ENCODE peak calls at places on chromosomes 4 and X, in ten cellular contexts. K is GM12878; M is body of pancreas; Q is GM23338; T is CD8-positive, alpha-beta T cell; W is IMR-90; B is pancreas; L is heart right ventricle; G is A673; C is ovary. S is an unnamed sample.

GRCh38 chr4:128675083-128675482 is 134.4 kb upstream of the JADE1 start:
- DNase-seq in K (peak; percentile 90), M (no peak), Q (no peak), T (no peak), W (no peak), B (no peak), L (no peak), G (no peak), C (no peak), S (no peak)

GRCh38 chrX:47637546-47638195 is 7.9 kb upstream of the CFP start:
- DNase-seq in K (no peak), M (no peak), Q (peak; percentile 72), T (no peak), W (no peak), B (no peak), L (peak; percentile 37), G (no peak), C (peak; percentile 28), S (no peak)

GRCh38 chr4:37326852-37327251 is 82.3 kb downstream of the NWD2 start:
- DNase-seq in K (no peak), M (no peak), Q (no peak), T (no peak), W (no peak), B (no peak), L (no peak), G (no peak), C (no peak), S (no peak)

GRCh38 chr4:145681956-145682355 is 2.0 kb downstream of the C4orf51 start:
- DNase-seq in K (no peak), M (no peak), Q (no peak), T (no peak), W (peak; percentile 61), B (no peak), L (no peak), G (no peak), C (no peak), S (no peak)

GRCh38 chrX:104669063-104669462 is 103.1 kb downstream of the IL1RAPL2 start:
- DNase-seq in K (no peak), M (no peak), Q (no peak), T (no peak), W (no peak), B (no peak), L (no peak), G (no peak), C (no peak), S (no peak)

GRCh38 chrX:67961516-67961915 is 417.7 kb downstream of the AR start:
- DNase-seq in K (no peak), M (no peak), Q (no peak), T (no peak), W (no peak), B (no peak), L (no peak), G (no peak), C (no peak), S (no peak)

GRCh38 chr4:144646523-144647094 is 653 bp downstream of the HHIP start:
- DNase-seq in K (no peak), M (peak; percentile 38), Q (peak; percentile 33), T (no peak), W (no peak), B (peak; percentile 28), L (no peak), G (peak; percentile 18), C (no peak), S (no peak)

GRCh38 chrX:39335447-39336235 is 534.4 kb downstream of the MID1IP1 start:
- DNase-seq in K (no peak), M (no peak), Q (no peak), T (no peak), W (no peak), B (no peak), L (no peak), G (no peak), C (no peak), S (no peak)

GRCh38 chrX:19867411-19867732 is 20.0 kb downstream of the SH3KBP1 start:
- DNase-seq in K (no peak), M (no peak), Q (no peak), T (no peak), W (peak; percentile 79), B (no peak), L (peak; percentile 6), G (peak; percentile 19), C (no peak), S (no peak)

GRCh38 chr4:89129080-89129640 is 17.8 kb downstream of the TIGD2 start:
- DNase-seq in K (no peak), M (no peak), Q (no peak), T (no peak), W (peak; percentile 74), B (no peak), L (no peak), G (no peak), C (no peak), S (no peak)

GRCh38 chr4:181896609-181897008 is 346.6 kb upstream of the TENM3 start:
- DNase-seq in K (no peak), M (no peak), Q (no peak), T (no peak), W (no peak), B (no peak), L (no peak), G (no peak), C (no peak), S (no peak)

GRCh38 chrX:110509778-110510510 is 151.3 kb downstream of the RTL9 start:
- DNase-seq in K (no peak), M (no peak), Q (peak; percentile 80), T (no peak), W (no peak), B (no peak), L (no peak), G (peak; percentile 62), C (no peak), S (no peak)

GRCh38 chrX:70497026-70497425 is 52.4 kb downstream of the DLG3 start:
- DNase-seq in K (no peak), M (no peak), Q (no peak), T (no peak), W (no peak), B (no peak), L (no peak), G (no peak), C (no peak), S (no peak)
- H3K27me3 ChIP-seq in K (no peaks in the 10 kb centered on the region), M (no peaks in the 10 kb centered on the region), Q (no peaks in the 10 kb centered on the region), T (no peaks in the 10 kb centered on the region), W (no peaks in the 10 kb centered on the region), B (no peaks in the 10 kb centered on the region), L (no peaks in the 10 kb centered on the region), G (no peaks in the 10 kb centered on the region), C (no peaks in the 10 kb centered on the region), S (no peaks in the 10 kb centered on the region)

GRCh38 chr4:83331959-83332358 is 2.7 kb downstream of the HPSE start:
- DNase-seq in K (no peak), M (no peak), Q (no peak), T (no peak), W (no peak), B (no peak), L (no peak), G (no peak), C (no peak), S (no peak)

GRCh38 chr4:83326546-83326945 is 8.1 kb downstream of the HPSE start:
- DNase-seq in K (no peak), M (no peak), Q (no peak), T (no peak), W (no peak), B (no peak), L (no peak), G (no peak), C (no peak), S (no peak)

GRCh38 chr4:83329521-83330105 is 5.0 kb downstream of the HPSE start:
- DNase-seq in K (no peak), M (no peak), Q (no peak), T (no peak), W (peak; percentile 5), B (no peak), L (no peak), G (peak; percentile 6), C (no peak), S (no peak)

GRCh38 chr4:83323136-83323535 is 11.5 kb downstream of the HPSE start:
- DNase-seq in K (no peak), M (no peak), Q (no peak), T (no peak), W (no peak), B (no peak), L (no peak), G (no peak), C (no peak), S (no peak)

DNA sequence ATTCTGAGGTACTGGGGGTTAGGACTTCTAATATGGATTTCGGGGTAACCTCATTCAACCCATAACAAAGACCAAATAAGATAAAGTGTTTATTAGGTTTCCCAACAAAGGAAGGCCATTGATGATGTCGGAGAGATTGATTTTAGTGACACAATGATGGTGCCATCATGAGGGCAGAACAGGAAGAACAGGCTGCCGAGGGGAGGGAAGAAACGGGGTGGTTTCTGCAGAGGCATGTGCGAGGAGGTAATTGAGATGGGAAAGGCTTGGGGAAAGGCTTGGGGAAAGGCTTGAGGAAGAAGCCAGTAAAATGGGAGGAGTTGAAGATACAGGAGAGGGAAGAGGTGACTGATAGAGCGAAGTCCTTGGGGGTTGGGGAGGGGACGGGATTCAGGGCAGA is 6.2 kb downstream of the HPSE start:
- DNase-seq in K (no peak), M (no peak), Q (peak; percentile 79), T (no peak), W (no peak), B (no peak), L (no peak), G (peak; percentile 11), C (no peak), S (no peak)
- TF ChIP-seq CTCF in K (peak; percentile 35), M (no peak), Q (peak; percentile 54), T (no peak), W (peak; percentile 3), B (no peak), L (no peak), G (peak; percentile 26), C (no peak), S (no peak)

DNA sequence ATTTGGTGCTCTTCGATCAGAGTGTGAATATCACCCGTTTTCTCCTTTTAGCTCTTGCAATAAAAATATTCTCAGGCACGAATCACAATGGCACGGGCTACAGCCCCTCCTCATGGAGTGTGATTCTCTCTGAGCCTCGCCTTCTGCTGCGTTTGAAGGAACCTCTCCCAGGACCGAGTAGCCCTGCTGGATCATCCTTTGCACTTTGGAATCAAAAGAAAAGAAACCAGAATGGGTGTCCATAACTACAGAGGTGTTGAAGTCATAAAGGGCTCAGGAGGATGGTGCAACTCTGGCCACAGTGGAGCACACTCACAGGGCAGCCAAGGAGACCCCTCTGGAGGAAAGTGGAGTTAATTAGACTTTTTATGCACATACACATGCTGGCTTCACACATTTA is 19.2 kb downstream of the MAML3 start:
- DNase-seq in K (no peak), M (no peak), Q (no peak), T (no peak), W (no peak), B (no peak), L (no peak), G (no peak), C (no peak), S (no peak)
- H3K4me1 ChIP-seq in K (no peaks in the 10 kb centered on the region), M (peaks cover 34% of the 10 kb centered on the region), Q (peaks cover 37% of the 10 kb centered on the region), T (no peaks in the 10 kb centered on the region), W (peaks cover 21% of the 10 kb centered on the region), B (peaks cover 14% of the 10 kb centered on the region), L (peaks cover 24% of the 10 kb centered on the region), G (peaks cover 13% of the 10 kb centered on the region), C (peaks cover 30% of the 10 kb centered on the region), S (peaks cover 3% of the 10 kb centered on the region)

DNA sequence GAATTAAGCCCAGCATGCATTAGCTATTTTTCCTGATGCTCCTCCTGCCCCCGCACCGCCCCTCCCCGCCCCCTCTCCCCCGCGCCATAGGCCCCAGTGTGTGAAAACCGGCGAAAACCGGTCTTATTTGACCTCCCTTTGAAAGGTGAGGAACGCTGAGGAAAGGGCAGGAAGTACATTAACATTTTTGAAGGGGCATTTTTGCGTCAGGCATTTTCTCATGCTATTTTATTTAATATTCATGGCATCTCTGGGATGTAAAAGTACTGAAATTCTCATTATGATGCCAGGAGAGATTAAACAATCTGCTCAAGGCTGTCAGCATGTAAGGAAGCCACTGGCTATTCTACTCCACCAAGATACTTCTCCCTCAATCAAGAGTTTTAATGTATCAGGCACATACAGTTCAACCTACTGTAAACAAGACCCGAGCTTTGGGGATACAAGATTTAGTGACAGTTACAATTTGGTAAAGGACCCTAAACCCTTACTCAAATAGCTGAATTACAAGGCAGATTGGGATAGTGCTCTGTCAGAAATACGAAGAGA is 1.2 kb upstream of the NMU start:
- DNase-seq in K (no peak), M (no peak), Q (peak; percentile 82), T (no peak), W (no peak), B (no peak), L (no peak), G (no peak), C (no peak), S (no peak)
- H3K27me3 ChIP-seq in K (peaks cover 3% of the 10 kb centered on the region), M (peaks cover 12% of the 10 kb centered on the region), Q (peaks cover 26% of the 10 kb centered on the region), T (peaks cover 16% of the 10 kb centered on the region), W (peaks cover 33% of the 10 kb centered on the region), B (no peaks in the 10 kb centered on the region), L (peaks cover 66% of the 10 kb centered on the region), G (peaks cover 6% of the 10 kb centered on the region), C (no peaks in the 10 kb centered on the region), S (peaks cover 12% of the 10 kb centered on the region)

S was measured in suprapubic skin.